ENCODE peak calls at places on chromosomes 6 and 20, in nine cellular contexts. B is pancreas; T is neural progenitor cell; K is CD8-positive, alpha-beta T cell; S is esophagus squamous epithelium; Q is GM23338; R is astrocyte of the cerebellum; D is psoas muscle; N is lower lobe of right lung. M is an unnamed sample.

GRCh38 chr20:48781634-48782033 is 46.2 kb downstream of the PREX1 start:
- DNase-seq in B (no peak), T (no peak), K (no peak), S (no peak), Q (no peak), R (no peak), D (no peak), N (no peak), M (no peak)

GRCh38 chr20:17538517-17539170 is 7.5 kb upstream of the BFSP1 start:
- DNase-seq in B (no peak), T (no peak), K (no peak), S (no peak), Q (no peak), R (no peak), D (no peak), N (no peak), M (no peak)

GRCh38 chr20:64077876-64078551 is 1.3 kb downstream of the RGS19 start:
- DNase-seq in B (no peak), T (no peak), K (peak), S (no peak), Q (peak), R (no peak), D (no peak), N (peak), M (no peak)

GRCh38 chr20:4814696-4815252 is 93.1 kb downstream of the PRND start:
- DNase-seq in B (peak), T (no peak), K (peak), S (peak), Q (no peak), R (no peak), D (no peak), N (peak), M (no peak)

GRCh38 chr6:4668271-4669179 is 107.7 kb upstream of the CDYL start:
- DNase-seq in B (no peak), T (no peak), K (no peak), S (no peak), Q (no peak), R (no peak), D (no peak), N (no peak), M (peak)

GRCh38 chr6:129031051-129031599 is 148.2 kb downstream of the LAMA2 start:
- DNase-seq in B (no peak), T (no peak), K (no peak), S (no peak), Q (no peak), R (peak), D (no peak), N (no peak), M (peak)

GRCh38 chr6:3381233-3382065 is 75.4 kb downstream of the SLC22A23 start:
- DNase-seq in B (no peak), T (no peak), K (no peak), S (no peak), Q (no peak), R (no peak), D (no peak), N (no peak), M (no peak)

GRCh38 chr20:38201356-38201755 is 36.3 kb upstream of the TGM2 start:
- DNase-seq in B (peak), T (no peak), K (no peak), S (no peak), Q (no peak), R (no peak), D (peak), N (peak), M (peak)

GRCh38 chr6:16676978-16677377 is 84.3 kb downstream of the ATXN1 start:
- DNase-seq in B (no peak), T (peak), K (no peak), S (no peak), Q (peak), R (peak), D (no peak), N (no peak), M (peak)

GRCh38 chr6:73722318-73723060 is 26.5 kb downstream of the CD109 start:
- DNase-seq in B (no peak), T (no peak), K (no peak), S (no peak), Q (no peak), R (no peak), D (no peak), N (no peak), M (peak)

GRCh38 chr20:24950128-24950835 is 1.2 kb downstream of the CST7 start:
- DNase-seq in B (peak), T (no peak), K (peak), S (no peak), Q (no peak), R (no peak), D (no peak), N (no peak), M (no peak)

GRCh38 chr6:135651964-135652755 is 154.6 kb upstream of the AHI1 start:
- DNase-seq in B (no peak), T (peak), K (no peak), S (no peak), Q (peak), R (no peak), D (no peak), N (no peak), M (no peak)

GRCh38 chr20:56348306-56348695 is 10.5 kb upstream of the FAM210B start:
- DNase-seq in B (no peak), T (no peak), K (no peak), S (no peak), Q (no peak), R (no peak), D (no peak), N (no peak), M (peak)

GRCh38 chr6:156878688-156879087 is 101.5 kb downstream of the ARID1B start:
- DNase-seq in B (no peak), T (no peak), K (no peak), S (no peak), Q (no peak), R (no peak), D (no peak), N (no peak), M (no peak)

GRCh38 chr6:92667843-92668242 is 751.5 kb downstream of the EPHA7 start:
- DNase-seq in B (no peak), T (no peak), K (no peak), S (no peak), Q (no peak), R (no peak), D (no peak), N (no peak), M (no peak)

GRCh38 chr6:87846446-87846845 is 144.4 kb upstream of the AKIRIN2 start:
- DNase-seq in B (no peak), T (no peak), K (no peak), S (no peak), Q (no peak), R (no peak), D (no peak), N (no peak), M (no peak)

GRCh38 chr6:88165087-88165876 is 865 bp downstream of the CNR1 start:
- DNase-seq in B (no peak), T (no peak), K (no peak), S (no peak), Q (no peak), R (no peak), D (no peak), N (no peak), M (no peak)

GRCh38 chr6:44730771-44731391 is 343.4 kb downstream of the CDC5L start:
- DNase-seq in B (no peak), T (no peak), K (no peak), S (no peak), Q (no peak), R (peak), D (no peak), N (no peak), M (no peak)

GRCh38 chr20:53463101-53463972 is 130.3 kb downstream of the ZNF217 start:
- DNase-seq in B (no peak), T (no peak), K (no peak), S (no peak), Q (no peak), R (no peak), D (no peak), N (no peak), M (no peak)

GRCh38 chr6:20891161-20891560 is 356.9 kb downstream of the CDKAL1 start:
- DNase-seq in B (no peak), T (no peak), K (no peak), S (no peak), Q (no peak), R (no peak), D (no peak), N (no peak), M (no peak)

GRCh38 chr6:149234051-149234962 is 83.2 kb upstream of the TAB2 start:
- DNase-seq in B (no peak), T (no peak), K (peak), S (no peak), Q (no peak), R (no peak), D (no peak), N (no peak), M (peak)

GRCh38 chr20:19074828-19075516 is 137.5 kb upstream of the SLC24A3 start:
- DNase-seq in B (no peak), T (no peak), K (peak), S (no peak), Q (no peak), R (no peak), D (no peak), N (peak), M (no peak)

GRCh38 chr6:121247386-121247785 is 86.9 kb downstream of the TBC1D32 start:
- DNase-seq in B (no peak), T (no peak), K (no peak), S (no peak), Q (no peak), R (peak), D (no peak), N (no peak), M (peak)

GRCh38 chr20:16423311-16424212 is 149.7 kb downstream of the KIF16B start:
- DNase-seq in B (no peak), T (no peak), K (no peak), S (no peak), Q (no peak), R (no peak), D (no peak), N (no peak), M (no peak)

GRCh38 chr6:157925771-157926170 is 55.9 kb upstream of the SYNJ2 start:
- DNase-seq in B (no peak), T (no peak), K (no peak), S (no peak), Q (peak), R (no peak), D (no peak), N (no peak), M (no peak)

GRCh38 chr6:169905041-169905807 is 153.8 kb downstream of the ERMARD start:
- DNase-seq in B (peak), T (no peak), K (no peak), S (no peak), Q (no peak), R (peak), D (no peak), N (no peak), M (peak)

GRCh38 chr6:33875141-33875581 is 71.4 kb upstream of the MLN start:
- DNase-seq in B (no peak), T (no peak), K (no peak), S (no peak), Q (no peak), R (no peak), D (no peak), N (no peak), M (peak)

GRCh38 chr6:139640453-139640852 is 266.0 kb upstream of the CITED2 start:
- DNase-seq in B (no peak), T (no peak), K (no peak), S (no peak), Q (no peak), R (peak), D (no peak), N (no peak), M (no peak)

GRCh38 chr20:13995086-13995665 is at the start of gene MACROD2:
- DNase-seq in B (peak), T (peak), K (peak), S (peak), Q (peak), R (peak), D (peak), N (peak), M (peak)
- H3K4me3 ChIP-seq in B (peak), T (peak), K (no peak), S (peak), Q (peak), R (peak), D (peak), N (peak), M (peak)

DNA sequence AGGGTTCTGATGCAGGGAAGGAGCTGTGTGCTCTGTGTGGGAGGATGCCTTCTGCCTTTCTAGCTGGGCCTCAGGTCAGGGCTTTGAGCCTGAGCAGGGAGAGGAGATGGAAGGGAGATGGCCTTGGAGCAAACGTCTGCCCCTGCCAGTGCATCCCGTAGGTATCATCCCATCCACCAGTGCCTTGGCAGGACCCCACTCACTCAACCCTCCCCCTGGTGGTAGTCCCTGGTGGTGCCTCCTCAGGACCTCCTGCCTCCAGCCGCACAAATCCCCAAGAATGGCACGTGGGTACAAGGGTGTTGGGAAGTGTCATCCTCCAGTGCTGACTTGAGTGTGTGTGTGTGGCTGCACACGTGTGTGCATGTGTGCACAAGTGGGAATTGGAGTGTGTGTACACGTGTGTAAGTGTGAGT is 23.1 kb upstream of the MICB start:
- DNase-seq in B (no peak), T (peak), K (no peak), S (no peak), Q (peak), R (no peak), D (no peak), N (no peak), M (no peak)
- TF ChIP-seq CTCF in B (no peak), T (peak), K (peak), S (no peak), Q (peak), R (peak), D (peak), N (peak), M (peak)

GRCh38 chr6:117346142-117346930 is 79.4 kb downstream of the ROS1 start:
- DNase-seq in B (no peak), T (peak), K (no peak), S (no peak), Q (peak), R (no peak), D (no peak), N (no peak), M (peak)
- H3K4me3 ChIP-seq in B (no peak), T (no peak), K (no peak), S (no peak), Q (no peak), R (no peak), D (peak), N (no peak), M (no peak)

GRCh38 chr6:23659125-23659524 is 466.9 kb upstream of the NRSN1 start:
- DNase-seq in B (no peak), T (peak), K (no peak), S (no peak), Q (peak), R (no peak), D (no peak), N (no peak), M (peak)
- TF ChIP-seq CTCF in B (no peak), T (peak), K (no peak), S (peak), Q (peak), R (peak), D (peak), N (peak), M (no peak)

DNA sequence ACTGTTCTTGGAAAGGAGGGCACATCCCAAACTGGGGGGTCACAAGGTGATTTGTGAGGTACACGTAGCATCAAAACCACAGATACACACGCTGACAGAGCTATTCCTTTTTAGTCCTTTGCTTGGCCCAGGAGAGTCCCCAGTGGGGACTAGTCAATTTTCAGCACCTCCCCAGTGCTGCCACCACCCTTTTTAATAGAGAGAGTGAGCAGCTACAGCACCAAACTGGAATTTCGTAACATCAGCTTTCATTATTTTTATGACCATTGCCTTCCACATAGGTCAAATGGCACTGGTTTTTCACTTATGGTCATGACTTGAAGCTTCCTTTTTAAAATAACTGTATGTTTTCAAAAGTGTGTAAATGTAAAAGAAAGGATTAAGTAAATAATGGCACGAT is 95.4 kb downstream of the ANKRD60 start:
- DNase-seq in B (no peak), T (no peak), K (no peak), S (no peak), Q (no peak), R (no peak), D (no peak), N (no peak), M (no peak)
- H3K4me3 ChIP-seq in B (no peak), T (no peak), K (no peak), S (no peak), Q (no peak), R (no peak), D (no peak), N (no peak), M (no peak)